ENCODE peak calls at places on chromosomes 11 and 22, in four cellular contexts. One of them, this sample, is unnamed.

GRCh38 chr11:27291302-27291889 is 71.6 kb downstream of the CCDC34 start:
- DNase-seq in HEK293T: no peak
- DNase-seq in K562: no peak
- DNase-seq in HepG2: no peak
- DNase-seq in this sample: peak; percentile 20

GRCh38 chr11:67024410-67024809 is 1.5 kb downstream of the SYT12 start:
- DNase-seq in HEK293T: no peak
- DNase-seq in K562: no peak
- DNase-seq in HepG2: no peak
- DNase-seq in this sample: no peak

GRCh38 chr22:27195104-27195503 is 537.7 kb downstream of the MIAT start:
- DNase-seq in HEK293T: no peak
- DNase-seq in K562: no peak
- DNase-seq in HepG2: no peak
- DNase-seq in this sample: no peak

GRCh38 chr22:20979243-20979809 is 2.8 kb upstream of the LZTR1 start:
- DNase-seq in HEK293T: no peak
- DNase-seq in K562: peak; percentile 94
- DNase-seq in HepG2: no peak
- DNase-seq in this sample: peak; percentile 95

GRCh38 chr11:518463-519202 is 11.6 kb upstream of the RNH1 start:
- DNase-seq in HEK293T: peak; percentile 93
- DNase-seq in K562: peak; percentile 94
- DNase-seq in HepG2: peak; percentile 90
- DNase-seq in this sample: peak; percentile 82

GRCh38 chr11:19792510-19792909 is 79.9 kb downstream of the NAV2 start:
- DNase-seq in HEK293T: no peak
- DNase-seq in K562: no peak
- DNase-seq in HepG2: no peak
- DNase-seq in this sample: no peak

GRCh38 chr22:20027966-20028854 is 7.3 kb downstream of the TANGO2 start:
- DNase-seq in HEK293T: no peak
- DNase-seq in K562: no peak
- DNase-seq in HepG2: no peak
- DNase-seq in this sample: no peak

GRCh38 chr11:68966894-68967780 is 13.6 kb downstream of the MRGPRD start:
- DNase-seq in HEK293T: no peak
- DNase-seq in K562: no peak
- DNase-seq in HepG2: no peak
- DNase-seq in this sample: peak; percentile 5

GRCh38 chr11:119169272-119169719 is 771 bp downstream of the NLRX1 start:
- DNase-seq in HEK293T: peak; percentile 49
- DNase-seq in K562: no peak
- DNase-seq in HepG2: peak; percentile 37
- DNase-seq in this sample: peak; percentile 63

GRCh38 chr11:121090145-121090721 is 10.8 kb upstream of the TECTA start:
- DNase-seq in HEK293T: no peak
- DNase-seq in K562: no peak
- DNase-seq in HepG2: no peak
- DNase-seq in this sample: no peak

GRCh38 chr11:110471315-110471714 is 41.6 kb downstream of the FDX1 start:
- DNase-seq in HEK293T: no peak
- DNase-seq in K562: no peak
- DNase-seq in HepG2: no peak
- DNase-seq in this sample: no peak

GRCh38 chr11:134656861-134657540 is 245.0 kb upstream of the B3GAT1 start:
- DNase-seq in HEK293T: no peak
- DNase-seq in K562: no peak
- DNase-seq in HepG2: no peak
- DNase-seq in this sample: no peak

GRCh38 chr11:81707881-81708280 is 1025.8 kb downstream of the FAM181B start:
- DNase-seq in HEK293T: no peak
- DNase-seq in K562: no peak
- DNase-seq in HepG2: no peak
- DNase-seq in this sample: peak; percentile 28

GRCh38 chr11:1086171-1087102 is 11.8 kb downstream of the MUC2 start:
- DNase-seq in HEK293T: no peak
- DNase-seq in K562: no peak
- DNase-seq in HepG2: no peak
- DNase-seq in this sample: peak; percentile 5

GRCh38 chr11:103633819-103634590 is 402.4 kb upstream of the DDI1 start:
- DNase-seq in HEK293T: no peak
- DNase-seq in K562: no peak
- DNase-seq in HepG2: no peak
- DNase-seq in this sample: no peak

GRCh38 chr11:98062714-98063113 is 958.0 kb upstream of the CNTN5 start:
- DNase-seq in HEK293T: no peak
- DNase-seq in K562: no peak
- DNase-seq in HepG2: no peak
- DNase-seq in this sample: no peak

GRCh38 chr11:10109836-10110235 is 184.2 kb downstream of the SBF2 start:
- DNase-seq in HEK293T: no peak
- DNase-seq in K562: no peak
- DNase-seq in HepG2: no peak
- DNase-seq in this sample: no peak

GRCh38 chr11:117679464-117679863 is 117.6 kb downstream of the DSCAML1 start:
- DNase-seq in HEK293T: no peak
- DNase-seq in K562: no peak
- DNase-seq in HepG2: no peak
- DNase-seq in this sample: no peak

GRCh38 chr11:416757-417621 is 2.2 kb upstream of the SIGIRR start:
- DNase-seq in HEK293T: no peak
- DNase-seq in K562: no peak
- DNase-seq in HepG2: no peak
- DNase-seq in this sample: peak; percentile 88

GRCh38 chr22:19767427-19768380 is 7.1 kb downstream of the TBX1 start:
- DNase-seq in HEK293T: no peak
- DNase-seq in K562: peak; percentile 82
- DNase-seq in HepG2: peak; percentile 47
- DNase-seq in this sample: peak; percentile 70

GRCh38 chr11:10075141-10075540 is 218.9 kb downstream of the SBF2 start:
- DNase-seq in HEK293T: no peak
- DNase-seq in K562: no peak
- DNase-seq in HepG2: no peak
- DNase-seq in this sample: no peak

GRCh38 chr11:69480547-69481392 is 693 bp upstream of the LINC01488 start:
- DNase-seq in HEK293T: no peak
- DNase-seq in K562: no peak
- DNase-seq in HepG2: peak; percentile 85
- DNase-seq in this sample: no peak

GRCh38 chr11:88208742-88209141 is 33.5 kb upstream of the RAB38 start:
- DNase-seq in HEK293T: no peak
- DNase-seq in K562: no peak
- DNase-seq in HepG2: no peak
- DNase-seq in this sample: no peak

GRCh38 chr11:96878299-96879051 is 488.7 kb downstream of the JRKL start:
- DNase-seq in HEK293T: no peak
- DNase-seq in K562: no peak
- DNase-seq in HepG2: no peak
- DNase-seq in this sample: no peak

GRCh38 chr11:45886816-45887520 is 1.5 kb downstream of the MAPK8IP1 start:
- DNase-seq in HEK293T: no peak
- DNase-seq in K562: no peak
- DNase-seq in HepG2: no peak
- DNase-seq in this sample: no peak

GRCh38 chr11:68584097-68584496 is 100.2 kb upstream of the GAL start:
- DNase-seq in HEK293T: peak; percentile 69
- DNase-seq in K562: peak; percentile 63
- DNase-seq in HepG2: peak; percentile 15
- DNase-seq in this sample: peak; percentile 87

GRCh38 chr22:23777776-23778575 is 5.3 kb downstream of the MMP11 start:
- DNase-seq in HEK293T: no peak
- DNase-seq in K562: no peak
- DNase-seq in HepG2: no peak
- DNase-seq in this sample: no peak

GRCh38 chr11:114109206-114110090 is 49.9 kb downstream of the ZBTB16 start:
- DNase-seq in HEK293T: no peak
- DNase-seq in K562: no peak
- DNase-seq in HepG2: no peak
- DNase-seq in this sample: no peak

GRCh38 chr11:59076876-59077571 is 9.1 kb upstream of the GLYATL1B start:
- DNase-seq in HEK293T: no peak
- DNase-seq in K562: no peak
- DNase-seq in HepG2: no peak
- DNase-seq in this sample: no peak

GRCh38 chr11:92227954-92228935 is 3.6 kb downstream of the FAT3 start:
- DNase-seq in HEK293T: no peak
- DNase-seq in K562: no peak
- DNase-seq in HepG2: no peak
- DNase-seq in this sample: no peak

GRCh38 chr11:131889146-131889577 is 518.7 kb downstream of the NTM start:
- DNase-seq in HEK293T: no peak
- DNase-seq in K562: no peak
- DNase-seq in HepG2: no peak
- DNase-seq in this sample: no peak

GRCh38 chr22:43945632-43946390 is 9.4 kb upstream of the SAMM50 start:
- DNase-seq in HEK293T: peak; percentile 83
- DNase-seq in K562: peak; percentile 71
- DNase-seq in HepG2: peak; percentile 60
- DNase-seq in this sample: peak; percentile 75

GRCh38 chr11:36540998-36541397 is 26.8 kb upstream of the RAG1 start:
- DNase-seq in HEK293T: peak; percentile 33
- DNase-seq in K562: no peak
- DNase-seq in HepG2: peak; percentile 32
- DNase-seq in this sample: peak; percentile 25

GRCh38 chr22:23883658-23884057 is 10.5 kb upstream of the MIF start:
- DNase-seq in HEK293T: no peak
- DNase-seq in K562: no peak
- DNase-seq in HepG2: no peak
- DNase-seq in this sample: no peak

GRCh38 chr22:32733196-32733595 is 68.3 kb upstream of the TIMP3 start:
- DNase-seq in HEK293T: no peak
- DNase-seq in K562: no peak
- DNase-seq in HepG2: no peak
- DNase-seq in this sample: no peak

GRCh38 chr11:3129591-3130268 is 35.4 kb downstream of the OSBPL5 start:
- DNase-seq in HEK293T: no peak
- DNase-seq in K562: no peak
- DNase-seq in HepG2: no peak
- DNase-seq in this sample: peak; percentile 12

DNA sequence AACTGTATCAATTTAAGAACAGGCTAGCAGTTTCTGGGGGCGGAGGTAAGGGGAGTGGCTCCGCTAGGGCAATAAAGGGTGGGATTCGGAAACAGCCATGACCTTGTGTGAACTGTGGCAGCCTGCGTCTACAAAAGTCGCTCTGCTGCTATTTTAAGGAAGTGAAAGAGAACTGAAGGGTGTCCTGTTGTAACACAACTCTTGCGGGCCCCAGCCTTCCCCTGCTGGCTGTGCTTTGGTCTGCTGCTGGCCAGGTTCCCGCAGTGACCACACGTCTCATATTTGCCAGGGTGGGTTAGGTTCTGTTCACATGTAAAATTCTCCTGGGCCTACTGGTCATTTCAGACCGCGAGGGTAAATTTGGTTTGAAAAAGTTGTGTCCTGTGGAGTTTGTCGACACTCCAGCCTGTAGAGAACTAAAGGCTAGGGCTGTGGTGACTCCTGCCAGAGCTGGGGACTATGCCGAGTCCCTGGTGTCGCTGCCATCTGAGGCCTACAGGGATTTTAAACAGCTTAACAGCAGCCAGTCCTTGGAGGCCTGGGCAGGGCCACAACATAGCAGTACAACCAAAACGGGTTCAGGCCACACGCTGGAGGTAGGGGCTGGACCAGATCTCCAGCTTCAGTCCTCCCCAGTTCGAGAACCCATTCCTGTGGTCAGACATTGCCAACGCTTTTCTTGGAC is 1.1 kb upstream of the PPFIBP2 start:
- DNase-seq in HEK293T: no peak
- DNase-seq in K562: no peak
- DNase-seq in HepG2: peak; percentile 13
- DNase-seq in this sample: peak; percentile 18
- TF ChIP-seq ELF4 in HEK293T: no peak
- TF ChIP-seq ELF4 in K562: no peak
- TF ChIP-seq ELF4 in HepG2: no peak
- TF ChIP-seq ELF4 in this sample: no peak

GRCh38 chr22:45976351-45977002 is 485 bp downstream of the WNT7B start:
- DNase-seq in HEK293T: no peak
- DNase-seq in K562: no peak
- DNase-seq in HepG2: no peak
- DNase-seq in this sample: no peak

GRCh38 chr22:45975266-45976161 is 1.4 kb downstream of the WNT7B start:
- DNase-seq in HEK293T: no peak
- DNase-seq in K562: no peak
- DNase-seq in HepG2: no peak
- DNase-seq in this sample: no peak

GRCh38 chr22:45977551-45978274 is 751 bp upstream of the WNT7B start:
- DNase-seq in HEK293T: no peak
- DNase-seq in K562: no peak
- DNase-seq in HepG2: no peak
- DNase-seq in this sample: peak; percentile 41

GRCh38 chr22:45978275-45978713 is 1.3 kb upstream of the WNT7B start:
- DNase-seq in HEK293T: no peak
- DNase-seq in K562: no peak
- DNase-seq in HepG2: no peak
- DNase-seq in this sample: no peak

DNA sequence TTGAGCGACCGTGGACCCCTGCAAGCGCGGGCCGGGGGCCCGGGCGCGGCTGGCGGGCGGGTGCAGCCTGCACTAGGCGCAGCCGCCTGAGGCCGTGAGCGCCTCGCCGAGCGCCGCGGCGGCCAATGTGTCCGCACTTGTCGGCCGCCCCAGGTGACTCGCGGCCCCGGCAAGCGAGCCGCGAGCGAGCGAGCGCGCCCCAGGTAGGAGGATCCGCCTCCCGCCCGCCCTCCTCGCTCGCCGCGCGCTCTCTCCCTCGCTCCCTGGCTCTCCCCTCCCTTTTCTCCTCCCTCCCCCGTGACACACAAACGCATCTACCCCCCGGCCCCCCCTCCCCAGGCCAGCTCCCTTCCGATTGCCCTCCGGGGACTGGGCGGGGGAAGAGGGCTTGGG is at the start of gene WNT7B:
- DNase-seq in HEK293T: no peak
- DNase-seq in K562: peak; percentile 13
- DNase-seq in HepG2: no peak
- DNase-seq in this sample: no peak
- TF ChIP-seq ELF4 in HEK293T: no peak
- TF ChIP-seq ELF4 in K562: no peak
- TF ChIP-seq ELF4 in HepG2: no peak
- TF ChIP-seq ELF4 in this sample: no peak

DNA sequence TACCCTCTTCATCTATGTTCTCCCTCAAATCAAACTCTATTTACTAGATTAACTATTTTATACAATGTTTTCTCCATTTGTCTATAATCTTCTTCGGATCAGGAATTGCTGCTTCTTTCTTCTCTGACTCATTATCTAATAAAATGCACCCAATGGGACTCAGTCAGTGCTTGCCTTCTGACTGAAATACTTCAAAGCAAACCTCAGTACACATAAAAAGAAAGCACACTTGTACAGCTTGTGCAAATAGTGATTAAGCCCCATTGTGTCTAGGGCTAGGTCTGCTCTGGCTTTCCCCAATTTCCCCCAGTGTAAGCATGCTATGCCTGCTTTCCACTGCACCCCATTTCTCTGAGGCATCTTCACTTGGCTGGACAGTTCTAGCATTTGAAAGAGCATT is 118.6 kb upstream of the C11orf87 start:
- DNase-seq in HEK293T: no peak
- DNase-seq in K562: no peak
- DNase-seq in HepG2: no peak
- DNase-seq in this sample: no peak
- TF ChIP-seq ELF4 in HEK293T: no peak
- TF ChIP-seq ELF4 in K562: no peak
- TF ChIP-seq ELF4 in HepG2: no peak
- TF ChIP-seq ELF4 in this sample: no peak

GRCh38 chr22:38513063-38513462 is 7.0 kb upstream of the DDX17 start:
- DNase-seq in HEK293T: peak; percentile 45
- DNase-seq in K562: peak; percentile 31
- DNase-seq in HepG2: peak; percentile 42
- DNase-seq in this sample: peak; percentile 63
- TF ChIP-seq ELF4 in HEK293T: no peak
- TF ChIP-seq ELF4 in K562: no peak
- TF ChIP-seq ELF4 in HepG2: no peak
- TF ChIP-seq ELF4 in this sample: no peak

This sample was measured in WTC11.